ENCODE peak calls at places on chromosomes 5 and 9, in nine cellular contexts. W is neuronal stem cell, A is brain microvascular endothelial cell, X is cardiac muscle cell, S is tibial artery, H is osteoblast, V is neural progenitor cell, N is psoas muscle, M is lower lobe of right lung. T is an unnamed sample.

GRCh38 chr5:81748556-81748955 is 2.3 kb downstream of the SSBP2 start:
- DNase-seq in W (no peak), A (no peak), X (no peak), S (no peak), H (peak; percentile 41), V (no peak), N (no peak), M (no peak), T (no peak)

GRCh38 chr9:95920024-95920423 is 44.5 kb downstream of the ERCC6L2 start:
- DNase-seq in W (no peak), A (no peak), X (no peak), S (no peak), H (no peak), V (no peak), N (no peak), M (no peak), T (no peak)

GRCh38 chr5:127028822-127029457 is 1.4 kb downstream of the MARCHF3 start:
- DNase-seq in W (no peak), A (peak; percentile 56), X (peak; percentile 29), S (peak; percentile 30), H (no peak), V (no peak), N (no peak), M (peak; percentile 50), T (peak; percentile 40)

GRCh38 chr9:89956331-89956730 is 351.5 kb downstream of the GADD45G start:
- DNase-seq in W (no peak), A (no peak), X (no peak), S (no peak), H (no peak), V (no peak), N (no peak), M (no peak), T (no peak)

GRCh38 chr9:6212722-6213375 is 2.8 kb upstream of the IL33 start:
- DNase-seq in W (no peak), A (no peak), X (no peak), S (no peak), H (peak; percentile 25), V (no peak), N (no peak), M (no peak), T (no peak)

GRCh38 chr5:95641803-95642220 is 4.8 kb upstream of the RFESD start:
- DNase-seq in W (no peak), A (no peak), X (no peak), S (peak; percentile 64), H (no peak), V (no peak), N (no peak), M (peak; percentile 50), T (no peak)

GRCh38 chr5:142772766-142773293 is 2.7 kb downstream of the ARHGAP26 start:
- DNase-seq in W (no peak), A (no peak), X (no peak), S (no peak), H (no peak), V (no peak), N (no peak), M (no peak), T (no peak)

GRCh38 chr9:38079410-38080105 is 10.5 kb upstream of the SHB start:
- DNase-seq in W (no peak), A (no peak), X (no peak), S (peak; percentile 72), H (no peak), V (no peak), N (peak; percentile 54), M (peak; percentile 54), T (no peak)

GRCh38 chr5:25568989-25569625 is 924.3 kb upstream of the CDH10 start:
- DNase-seq in W (no peak), A (no peak), X (no peak), S (no peak), H (no peak), V (no peak), N (no peak), M (no peak), T (no peak)

GRCh38 chr9:109095321-109095720 is 24.4 kb downstream of the TMEM245 start:
- DNase-seq in W (no peak), A (no peak), X (no peak), S (no peak), H (no peak), V (no peak), N (no peak), M (no peak), T (no peak)

GRCh38 chr9:90086076-90086475 is 481.3 kb downstream of the GADD45G start:
- DNase-seq in W (no peak), A (no peak), X (no peak), S (peak; percentile 43), H (no peak), V (peak; percentile 8), N (no peak), M (peak; percentile 69), T (no peak)

GRCh38 chr5:124061663-124062062 is 549.7 kb downstream of the CSNK1G3 start:
- DNase-seq in W (no peak), A (no peak), X (no peak), S (peak; percentile 54), H (no peak), V (no peak), N (no peak), M (no peak), T (no peak)

GRCh38 chr5:96837303-96837702 is 29.6 kb upstream of the ERAP1 start:
- DNase-seq in W (no peak), A (no peak), X (no peak), S (no peak), H (no peak), V (no peak), N (no peak), M (no peak), T (no peak)

GRCh38 chr5:134462761-134463160 is 51.1 kb upstream of the CDKN2AIPNL start:
- DNase-seq in W (no peak), A (no peak), X (no peak), S (no peak), H (no peak), V (peak; percentile 28), N (no peak), M (no peak), T (no peak)

GRCh38 chr5:134462047-134462575 is 50.4 kb upstream of the CDKN2AIPNL start:
- DNase-seq in W (no peak), A (no peak), X (no peak), S (no peak), H (no peak), V (no peak), N (no peak), M (no peak), T (no peak)

GRCh38 chr5:134458676-134459403 is 47.2 kb upstream of the CDKN2AIPNL start:
- DNase-seq in W (no peak), A (no peak), X (no peak), S (no peak), H (no peak), V (no peak), N (no peak), M (peak; percentile 27), T (no peak)

GRCh38 chr5:134459491-134459890 is 47.8 kb upstream of the CDKN2AIPNL start:
- DNase-seq in W (no peak), A (no peak), X (no peak), S (no peak), H (no peak), V (no peak), N (no peak), M (peak; percentile 17), T (no peak)

DNA sequence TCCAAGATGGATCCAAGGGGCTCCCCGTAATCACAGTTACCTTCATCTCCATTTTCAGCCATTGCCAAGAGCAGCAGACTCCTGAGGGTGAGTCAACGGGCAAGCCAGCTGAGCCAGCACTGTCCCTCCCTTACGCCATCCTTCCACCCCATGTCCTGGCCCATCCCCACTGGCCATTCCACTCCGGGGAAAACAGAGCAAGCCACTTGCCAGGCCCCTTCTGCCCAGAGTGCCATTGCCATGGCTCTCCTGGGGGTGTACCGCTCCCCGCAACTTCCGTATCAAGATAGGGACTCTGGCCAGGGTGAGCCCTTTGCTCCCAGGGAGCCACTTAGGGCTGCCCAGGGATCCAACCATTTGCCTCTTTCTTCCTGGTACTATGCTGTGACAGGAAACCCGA is 48.9 kb upstream of the CDKN2AIPNL start:
- DNase-seq in W (no peak), A (no peak), X (no peak), S (no peak), H (no peak), V (no peak), N (no peak), M (no peak), T (no peak)
- H3K27ac ChIP-seq in W (no peak overlapping the region), A (no peak overlapping the region), X (no peak overlapping the region), S (no peak overlapping the region), H (no peak overlapping the region), V (no peak overlapping the region), N (peak overlapping the region; percentile 16), M (no peak overlapping the region), T (no peak overlapping the region)

DNA sequence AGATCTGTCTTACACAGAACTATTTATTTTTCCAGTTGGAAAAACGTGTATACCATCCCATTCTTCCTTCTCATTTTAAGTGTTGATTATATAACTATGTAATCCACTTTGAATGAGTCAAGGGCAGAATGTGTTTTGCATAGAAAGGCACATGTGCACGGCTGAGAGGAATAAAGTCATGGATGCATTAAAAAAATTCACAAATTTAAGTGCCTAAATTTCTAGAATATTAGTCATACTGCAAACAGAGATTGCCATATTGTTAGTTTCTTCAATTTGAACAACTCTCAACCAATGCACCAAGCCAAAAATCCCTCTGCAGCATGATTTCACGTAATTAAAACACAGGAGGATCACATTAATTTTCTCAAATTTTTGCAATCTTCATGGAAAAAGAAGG is 166.3 kb downstream of the MPDZ start:
- DNase-seq in W (no peak), A (peak; percentile 8), X (no peak), S (no peak), H (no peak), V (no peak), N (no peak), M (no peak), T (no peak)
- H3K4me3 ChIP-seq in W (no peak overlapping the region), A (no peak overlapping the region), X (no peak overlapping the region), S (no peak overlapping the region), H (no peak overlapping the region), V (no peak overlapping the region), N (no peak overlapping the region), M (no peak overlapping the region), T (no peak overlapping the region)

GRCh38 chr5:80240368-80240986 is 15.4 kb downstream of the SERINC5 start:
- DNase-seq in W (no peak), A (no peak), X (no peak), S (no peak), H (no peak), V (no peak), N (no peak), M (no peak), T (no peak)
- H3K27ac ChIP-seq in W (no peak overlapping the region), A (no peak overlapping the region), X (no peak overlapping the region), S (no peak overlapping the region), H (peak overlapping the region; percentile 38), V (no peak overlapping the region), N (no peak overlapping the region), M (no peak overlapping the region), T (no peak overlapping the region)

DNA sequence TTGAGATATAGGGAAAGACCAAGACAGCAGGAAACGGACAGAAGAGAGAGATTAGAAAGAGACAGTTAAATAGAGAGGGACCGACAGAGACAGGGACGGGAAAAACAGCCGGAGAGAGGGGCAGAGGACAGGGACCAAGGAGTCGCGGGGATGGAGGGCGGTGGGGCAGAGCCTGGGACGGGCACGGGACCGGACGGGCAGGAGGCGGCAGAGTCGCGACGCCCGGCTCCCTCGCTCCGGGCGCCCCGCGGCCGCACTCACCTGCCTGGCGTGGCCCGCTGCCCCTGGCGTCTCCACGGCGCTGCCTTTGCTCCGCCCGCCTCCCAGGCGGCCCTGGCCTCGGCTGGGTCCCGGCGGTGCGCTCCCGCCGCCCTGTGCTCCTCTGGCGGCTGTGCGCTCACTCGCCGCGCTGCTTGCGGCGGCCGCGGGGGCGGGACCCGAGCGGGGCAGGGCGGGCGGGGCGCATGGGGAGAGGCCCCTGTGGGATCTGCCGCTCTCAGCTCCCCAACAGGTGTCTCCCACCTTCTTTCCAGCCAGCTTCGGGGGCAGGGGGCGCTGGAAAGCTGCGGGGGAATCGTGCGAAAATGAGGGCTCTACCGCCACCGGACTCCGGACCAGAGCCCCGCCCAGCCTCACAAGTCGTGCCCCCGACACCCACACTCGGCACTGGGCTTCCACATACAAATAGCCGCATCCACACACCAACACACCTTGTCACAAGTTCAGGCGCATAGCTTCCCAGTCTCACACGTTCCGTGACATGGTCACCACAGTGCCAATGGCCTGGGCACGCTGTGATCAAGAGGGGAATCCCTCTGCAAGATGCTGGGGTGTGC is at the start of gene ARID3C:
- DNase-seq in W (no peak), A (no peak), X (peak; percentile 72), S (no peak), H (peak; percentile 89), V (peak; percentile 80), N (no peak), M (peak; percentile 62), T (no peak)
- H3K4me3 ChIP-seq in W (peak within 1 kb of the TSS; percentile 22), A (peak within 1 kb of the TSS; percentile 27), X (peak within 1 kb of the TSS; percentile 37), S (peak within 1 kb of the TSS; percentile 40), H (peak within 1 kb of the TSS; percentile 37), V (peak within 1 kb of the TSS; percentile 66), N (peak within 1 kb of the TSS; percentile 64), M (peak within 1 kb of the TSS; percentile 49), T (peak within 1 kb of the TSS; percentile 58)